ENCODE peak calls at places on chromosomes 3 and 15, in ten cellular contexts. One of them, this sample, is unnamed.

GRCh38 chr15:57647071-57647790 is 55.5 kb downstream of the MYZAP start:
- DNase-seq in CD8-positive, alpha-beta T cell: no peak
- DNase-seq in spleen: no peak
- DNase-seq in left lung: no peak
- DNase-seq in heart right ventricle: no peak
- DNase-seq in body of pancreas: no peak
- DNase-seq in neuronal stem cell: no peak
- DNase-seq in GM23248: peak; percentile 4
- DNase-seq in adrenal gland: no peak
- DNase-seq in transverse colon: no peak
- DNase-seq in this sample: no peak

GRCh38 chr3:37148208-37148607 is 26.2 kb downstream of the LRRFIP2 start:
- DNase-seq in body of pancreas: no peak
- DNase-seq in CD8-positive, alpha-beta T cell: no peak
- DNase-seq in neuronal stem cell: no peak
- DNase-seq in adrenal gland: no peak
- DNase-seq in heart right ventricle: no peak
- DNase-seq in GM23248: no peak
- DNase-seq in transverse colon: no peak
- DNase-seq in left lung: no peak
- DNase-seq in spleen: no peak
- DNase-seq in this sample: no peak

GRCh38 chr15:39312984-39313383 is 267.9 kb upstream of the THBS1 start:
- DNase-seq in adrenal gland: peak; percentile 25
- DNase-seq in GM23248: peak; percentile 23
- DNase-seq in neuronal stem cell: no peak
- DNase-seq in transverse colon: peak; percentile 63
- DNase-seq in heart right ventricle: no peak
- DNase-seq in body of pancreas: peak; percentile 59
- DNase-seq in left lung: no peak
- DNase-seq in spleen: no peak
- DNase-seq in CD8-positive, alpha-beta T cell: no peak
- DNase-seq in this sample: peak; percentile 94

GRCh38 chr15:38300395-38300794 is 47.8 kb downstream of the SPRED1 start:
- DNase-seq in body of pancreas: no peak
- DNase-seq in heart right ventricle: no peak
- DNase-seq in transverse colon: no peak
- DNase-seq in spleen: no peak
- DNase-seq in GM23248: peak; percentile 37
- DNase-seq in CD8-positive, alpha-beta T cell: no peak
- DNase-seq in left lung: no peak
- DNase-seq in adrenal gland: no peak
- DNase-seq in neuronal stem cell: no peak
- DNase-seq in this sample: no peak

GRCh38 chr3:149273096-149273751 is 51.6 kb upstream of the CP start:
- DNase-seq in GM23248: peak; percentile 93
- DNase-seq in spleen: no peak
- DNase-seq in left lung: no peak
- DNase-seq in heart right ventricle: no peak
- DNase-seq in transverse colon: peak; percentile 40
- DNase-seq in CD8-positive, alpha-beta T cell: peak; percentile 22
- DNase-seq in body of pancreas: peak; percentile 72
- DNase-seq in adrenal gland: peak; percentile 36
- DNase-seq in neuronal stem cell: peak; percentile 71
- DNase-seq in this sample: peak; percentile 83

GRCh38 chr15:39471791-39472190 is 109.1 kb upstream of the THBS1 start:
- DNase-seq in spleen: no peak
- DNase-seq in heart right ventricle: no peak
- DNase-seq in transverse colon: no peak
- DNase-seq in left lung: no peak
- DNase-seq in GM23248: peak; percentile 29
- DNase-seq in neuronal stem cell: no peak
- DNase-seq in CD8-positive, alpha-beta T cell: no peak
- DNase-seq in adrenal gland: no peak
- DNase-seq in body of pancreas: no peak
- DNase-seq in this sample: no peak

GRCh38 chr3:13092621-13093339 is 19.6 kb upstream of the IQSEC1 start:
- DNase-seq in CD8-positive, alpha-beta T cell: no peak
- DNase-seq in heart right ventricle: peak; percentile 78
- DNase-seq in spleen: no peak
- DNase-seq in left lung: peak; percentile 54
- DNase-seq in body of pancreas: peak; percentile 73
- DNase-seq in GM23248: no peak
- DNase-seq in neuronal stem cell: no peak
- DNase-seq in adrenal gland: peak; percentile 84
- DNase-seq in transverse colon: no peak
- DNase-seq in this sample: no peak

GRCh38 chr3:171967137-171967783 is 72.1 kb upstream of the FNDC3B start:
- DNase-seq in CD8-positive, alpha-beta T cell: no peak
- DNase-seq in transverse colon: no peak
- DNase-seq in GM23248: peak; percentile 91
- DNase-seq in left lung: no peak
- DNase-seq in adrenal gland: no peak
- DNase-seq in body of pancreas: peak; percentile 47
- DNase-seq in neuronal stem cell: no peak
- DNase-seq in heart right ventricle: no peak
- DNase-seq in spleen: no peak
- DNase-seq in this sample: no peak

GRCh38 chr3:190996376-190996775 is 133.9 kb upstream of the GMNC start:
- DNase-seq in neuronal stem cell: no peak
- DNase-seq in left lung: no peak
- DNase-seq in CD8-positive, alpha-beta T cell: no peak
- DNase-seq in spleen: no peak
- DNase-seq in transverse colon: no peak
- DNase-seq in GM23248: no peak
- DNase-seq in body of pancreas: no peak
- DNase-seq in heart right ventricle: no peak
- DNase-seq in adrenal gland: no peak
- DNase-seq in this sample: no peak

GRCh38 chr3:38031022-38031994 is 1.9 kb upstream of the PLCD1 start:
- DNase-seq in body of pancreas: peak; percentile 53
- DNase-seq in GM23248: peak; percentile 92
- DNase-seq in CD8-positive, alpha-beta T cell: peak; percentile 45
- DNase-seq in left lung: peak; percentile 91
- DNase-seq in adrenal gland: peak; percentile 92
- DNase-seq in spleen: no peak
- DNase-seq in neuronal stem cell: no peak
- DNase-seq in heart right ventricle: no peak
- DNase-seq in transverse colon: peak; percentile 81
- DNase-seq in this sample: peak; percentile 77

GRCh38 chr3:134623615-134624245 is 27.1 kb downstream of the KY start:
- DNase-seq in CD8-positive, alpha-beta T cell: no peak
- DNase-seq in GM23248: no peak
- DNase-seq in body of pancreas: no peak
- DNase-seq in neuronal stem cell: no peak
- DNase-seq in adrenal gland: no peak
- DNase-seq in left lung: no peak
- DNase-seq in spleen: no peak
- DNase-seq in transverse colon: no peak
- DNase-seq in heart right ventricle: no peak
- DNase-seq in this sample: no peak

GRCh38 chr3:120615863-120616599 is 19.9 kb downstream of the NDUFB4 start:
- DNase-seq in GM23248: peak; percentile 81
- DNase-seq in left lung: no peak
- DNase-seq in body of pancreas: peak; percentile 18
- DNase-seq in adrenal gland: peak; percentile 92
- DNase-seq in spleen: no peak
- DNase-seq in heart right ventricle: peak; percentile 54
- DNase-seq in neuronal stem cell: no peak
- DNase-seq in CD8-positive, alpha-beta T cell: no peak
- DNase-seq in transverse colon: peak; percentile 15
- DNase-seq in this sample: no peak

GRCh38 chr15:61527836-61528589 is 298.9 kb upstream of the RORA start:
- DNase-seq in body of pancreas: no peak
- DNase-seq in transverse colon: no peak
- DNase-seq in neuronal stem cell: no peak
- DNase-seq in CD8-positive, alpha-beta T cell: no peak
- DNase-seq in spleen: no peak
- DNase-seq in left lung: no peak
- DNase-seq in GM23248: no peak
- DNase-seq in heart right ventricle: no peak
- DNase-seq in adrenal gland: no peak
- DNase-seq in this sample: no peak

GRCh38 chr3:87810427-87810826 is 248.4 kb downstream of the CGGBP1 start:
- DNase-seq in left lung: no peak
- DNase-seq in body of pancreas: no peak
- DNase-seq in CD8-positive, alpha-beta T cell: no peak
- DNase-seq in spleen: no peak
- DNase-seq in heart right ventricle: no peak
- DNase-seq in transverse colon: no peak
- DNase-seq in adrenal gland: no peak
- DNase-seq in neuronal stem cell: no peak
- DNase-seq in GM23248: peak; percentile 54
- DNase-seq in this sample: no peak

GRCh38 chr3:160739079-160739478 is 17.0 kb upstream of the PPM1L start:
- DNase-seq in left lung: no peak
- DNase-seq in neuronal stem cell: no peak
- DNase-seq in CD8-positive, alpha-beta T cell: no peak
- DNase-seq in transverse colon: no peak
- DNase-seq in body of pancreas: no peak
- DNase-seq in heart right ventricle: peak; percentile 25
- DNase-seq in adrenal gland: peak; percentile 67
- DNase-seq in spleen: no peak
- DNase-seq in GM23248: peak; percentile 10
- DNase-seq in this sample: no peak

GRCh38 chr3:190728574-190729246 is 133.8 kb downstream of the GMNC start:
- DNase-seq in adrenal gland: no peak
- DNase-seq in body of pancreas: no peak
- DNase-seq in heart right ventricle: no peak
- DNase-seq in CD8-positive, alpha-beta T cell: no peak
- DNase-seq in neuronal stem cell: no peak
- DNase-seq in left lung: no peak
- DNase-seq in transverse colon: no peak
- DNase-seq in GM23248: peak; percentile 29
- DNase-seq in spleen: no peak
- DNase-seq in this sample: no peak

GRCh38 chr3:52245322-52246263 is at the start of gene PPM1M:
- DNase-seq in neuronal stem cell: peak; percentile 45
- DNase-seq in transverse colon: peak; percentile 67
- DNase-seq in GM23248: peak; percentile 72
- DNase-seq in body of pancreas: peak; percentile 49
- DNase-seq in heart right ventricle: peak; percentile 64
- DNase-seq in adrenal gland: peak; percentile 42
- DNase-seq in left lung: peak; percentile 93
- DNase-seq in spleen: peak; percentile 93
- DNase-seq in CD8-positive, alpha-beta T cell: peak; percentile 66
- DNase-seq in this sample: peak; percentile 42

GRCh38 chr3:88192010-88192409 is 42.3 kb downstream of the C3orf38 start:
- DNase-seq in CD8-positive, alpha-beta T cell: no peak
- DNase-seq in adrenal gland: no peak
- DNase-seq in heart right ventricle: no peak
- DNase-seq in left lung: no peak
- DNase-seq in neuronal stem cell: no peak
- DNase-seq in transverse colon: no peak
- DNase-seq in GM23248: no peak
- DNase-seq in body of pancreas: no peak
- DNase-seq in spleen: no peak
- DNase-seq in this sample: no peak

GRCh38 chr3:44954962-44955361 is 21.0 kb downstream of the ZDHHC3 start:
- DNase-seq in spleen: no peak
- DNase-seq in neuronal stem cell: no peak
- DNase-seq in body of pancreas: peak; percentile 7
- DNase-seq in left lung: peak; percentile 81
- DNase-seq in CD8-positive, alpha-beta T cell: no peak
- DNase-seq in transverse colon: no peak
- DNase-seq in heart right ventricle: no peak
- DNase-seq in GM23248: peak; percentile 33
- DNase-seq in adrenal gland: no peak
- DNase-seq in this sample: no peak
- H3K27ac ChIP-seq in spleen: peak overlapping the region; percentile 79
- H3K27ac ChIP-seq in neuronal stem cell: no peak overlapping the region
- H3K27ac ChIP-seq in body of pancreas: no peak overlapping the region
- H3K27ac ChIP-seq in left lung: peak overlapping the region; percentile 49
- H3K27ac ChIP-seq in CD8-positive, alpha-beta T cell: no peak overlapping the region
- H3K27ac ChIP-seq in transverse colon: no peak overlapping the region
- H3K27ac ChIP-seq in heart right ventricle: no peak overlapping the region
- H3K27ac ChIP-seq in GM23248: no peak overlapping the region
- H3K27ac ChIP-seq in adrenal gland: no peak overlapping the region
- H3K27ac ChIP-seq in this sample: no peak overlapping the region

DNA sequence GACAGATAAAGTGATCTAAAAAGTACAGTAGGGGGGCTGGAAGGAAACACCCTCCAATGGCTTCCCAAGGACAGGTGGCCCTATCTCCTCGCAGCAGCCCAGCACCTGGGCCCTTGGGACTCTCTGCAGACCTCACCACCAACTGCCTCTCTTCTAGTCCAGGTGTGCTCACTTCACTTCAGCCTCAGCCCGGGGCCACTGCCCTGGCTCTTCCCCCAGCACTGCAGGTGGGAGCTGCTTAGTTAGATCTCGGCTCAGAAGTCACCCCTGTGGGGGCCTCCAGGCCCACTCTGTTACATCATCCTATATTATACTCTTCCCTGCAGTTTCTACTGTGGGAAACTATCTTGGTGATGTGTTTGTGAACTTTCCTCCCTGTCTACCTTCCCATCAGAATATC is 2.0 kb downstream of the KLF15 start:
- DNase-seq in adrenal gland: peak; percentile 10
- DNase-seq in spleen: peak; percentile 59
- DNase-seq in body of pancreas: no peak
- DNase-seq in neuronal stem cell: no peak
- DNase-seq in CD8-positive, alpha-beta T cell: no peak
- DNase-seq in left lung: peak; percentile 57
- DNase-seq in GM23248: no peak
- DNase-seq in transverse colon: no peak
- DNase-seq in heart right ventricle: no peak
- DNase-seq in this sample: no peak
- H3K4me3 ChIP-seq in adrenal gland: peak overlapping the region; percentile 91
- H3K4me3 ChIP-seq in spleen: peak overlapping the region; percentile 68
- H3K4me3 ChIP-seq in body of pancreas: no peak overlapping the region
- H3K4me3 ChIP-seq in neuronal stem cell: no peak overlapping the region
- H3K4me3 ChIP-seq in CD8-positive, alpha-beta T cell: no peak overlapping the region
- H3K4me3 ChIP-seq in left lung: peak overlapping the region; percentile 60
- H3K4me3 ChIP-seq in GM23248: no peak overlapping the region
- H3K4me3 ChIP-seq in transverse colon: no peak overlapping the region
- H3K4me3 ChIP-seq in heart right ventricle: peak overlapping the region; percentile 83
- H3K4me3 ChIP-seq in this sample: no peak overlapping the region

GRCh38 chr3:71489315-71489761 is 94.2 kb downstream of the FOXP1 start:
- DNase-seq in adrenal gland: no peak
- DNase-seq in spleen: no peak
- DNase-seq in body of pancreas: no peak
- DNase-seq in transverse colon: no peak
- DNase-seq in CD8-positive, alpha-beta T cell: peak; percentile 23
- DNase-seq in GM23248: no peak
- DNase-seq in neuronal stem cell: no peak
- DNase-seq in heart right ventricle: no peak
- DNase-seq in left lung: no peak
- DNase-seq in this sample: no peak
- H3K4me1 ChIP-seq in adrenal gland: no peaks in the 10 kb centered on the region
- H3K4me1 ChIP-seq in spleen: peaks cover 40% of the 10 kb centered on the region
- H3K4me1 ChIP-seq in body of pancreas: no peaks in the 10 kb centered on the region
- H3K4me1 ChIP-seq in transverse colon: no peaks in the 10 kb centered on the region
- H3K4me1 ChIP-seq in CD8-positive, alpha-beta T cell: peaks cover 85% of the 10 kb centered on the region
- H3K4me1 ChIP-seq in GM23248: peaks cover 2% of the 10 kb centered on the region
- H3K4me1 ChIP-seq in neuronal stem cell: no peaks in the 10 kb centered on the region
- H3K4me1 ChIP-seq in heart right ventricle: no peaks in the 10 kb centered on the region
- H3K4me1 ChIP-seq in left lung: no peaks in the 10 kb centered on the region
- H3K4me1 ChIP-seq in this sample: no peaks in the 10 kb centered on the region

DNA sequence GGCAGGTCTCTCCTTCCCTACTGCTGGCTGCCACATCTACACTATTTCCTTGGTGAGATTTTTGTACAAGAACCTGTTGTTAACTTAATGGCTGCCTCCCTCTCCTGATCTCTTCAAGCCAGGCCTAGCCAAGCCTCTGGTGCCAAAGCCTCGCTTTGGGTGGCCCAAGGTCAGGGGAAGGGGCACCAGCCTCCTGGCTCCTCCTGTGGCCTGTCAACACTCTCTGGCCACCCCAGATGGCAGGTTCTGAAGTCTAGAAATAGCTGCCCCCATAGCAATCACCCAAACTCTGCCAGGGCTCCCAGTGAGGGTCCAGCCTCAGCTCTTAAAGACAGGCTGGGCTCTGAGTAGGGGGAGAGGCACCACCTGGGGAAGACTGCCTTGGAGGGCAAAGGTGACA is 5.0 kb downstream of the IFRD2 start:
- DNase-seq in spleen: no peak
- DNase-seq in CD8-positive, alpha-beta T cell: no peak
- DNase-seq in left lung: no peak
- DNase-seq in heart right ventricle: peak; percentile 68
- DNase-seq in body of pancreas: no peak
- DNase-seq in adrenal gland: no peak
- DNase-seq in neuronal stem cell: no peak
- DNase-seq in transverse colon: no peak
- DNase-seq in GM23248: no peak
- DNase-seq in this sample: no peak
- H3K27ac ChIP-seq in spleen: no peak overlapping the region
- H3K27ac ChIP-seq in CD8-positive, alpha-beta T cell: no peak overlapping the region
- H3K27ac ChIP-seq in left lung: no peak overlapping the region
- H3K27ac ChIP-seq in heart right ventricle: peak overlapping the region; percentile 83
- H3K27ac ChIP-seq in body of pancreas: no peak overlapping the region
- H3K27ac ChIP-seq in adrenal gland: no peak overlapping the region
- H3K27ac ChIP-seq in neuronal stem cell: no peak overlapping the region
- H3K27ac ChIP-seq in transverse colon: no peak overlapping the region
- H3K27ac ChIP-seq in GM23248: no peak overlapping the region
- H3K27ac ChIP-seq in this sample: no peak overlapping the region